ENCODE peak calls at places on chromosome 4, in six cellular contexts. A, Q, O, T, B and R are unnamed samples.

GRCh38 chr4:102823897-102824296 is 3.5 kb downstream of the UBE2D3 start:
- DNase-seq in A (no peak), Q (no peak), O (peak), T (no peak), B (no peak), R (no peak)

GRCh38 chr4:177596035-177596434 is 153.8 kb upstream of the AGA start:
- DNase-seq in A (peak), Q (peak), O (peak), T (no peak), B (peak), R (no peak)

GRCh38 chr4:154908168-154908567 is 127.1 kb downstream of the RBM46 start:
- DNase-seq in A (no peak), Q (no peak), O (peak), T (no peak), B (peak), R (no peak)

GRCh38 chr4:110165382-110166285 is 32.8 kb downstream of the ELOVL6 start:
- DNase-seq in A (peak), Q (no peak), O (peak), T (no peak), B (peak), R (peak)

GRCh38 chr4:183402771-183403170 is 41.7 kb upstream of the CDKN2AIP start:
- DNase-seq in A (no peak), Q (no peak), O (peak), T (no peak), B (peak), R (peak)

GRCh38 chr4:52957791-52958190 is 95.7 kb downstream of the RASL11B start:
- DNase-seq in A (no peak), Q (no peak), O (no peak), T (no peak), B (peak), R (peak)

GRCh38 chr4:85854543-85854942 is 379.6 kb downstream of the ARHGAP24 start:
- DNase-seq in A (no peak), Q (no peak), O (peak), T (no peak), B (no peak), R (no peak)

GRCh38 chr4:86675548-86675947 is 81.4 kb downstream of the PTPN13 start:
- DNase-seq in A (no peak), Q (no peak), O (no peak), T (no peak), B (no peak), R (no peak)

GRCh38 chr4:140249351-140249750 is 95.4 kb upstream of the MAML3 start:
- DNase-seq in A (no peak), Q (no peak), O (peak), T (no peak), B (peak), R (no peak)

GRCh38 chr4:13627185-13627605 is 330 bp downstream of the BOD1L1 start:
- DNase-seq in A (peak), Q (no peak), O (peak), T (peak), B (peak), R (no peak)